ENCODE peak calls at places on chromosome 13, in four cellular contexts. T is stimulated activated CD8-positive, alpha-beta memory T cell treated with anti-CD3 and anti-CD28 coated beads, Interleukin-15, amount 100 ng/mL, for 4 hours; Q is AG04450; D is aorta. G is an unnamed sample.

GRCh38 chr13:73288596-73288995 is 229.8 kb downstream of the KLF5 start:
- DNase-seq in D (no peak), Q (no peak), T (no peak), G (no peak)

GRCh38 chr13:44141725-44142539 is 231.7 kb upstream of the SERP2 start:
- DNase-seq in T (peak; percentile 86), D (peak; percentile 99), Q (peak; percentile 86), G (peak; percentile 83)

GRCh38 chr13:98416408-98416807 is 160.5 kb downstream of the STK24 start:
- DNase-seq in Q (no peak), D (no peak), T (no peak), G (no peak)

GRCh38 chr13:48096670-48097069 is 1.8 kb upstream of the MED4 start:
- DNase-seq in D (no peak), Q (no peak), T (no peak), G (no peak)

GRCh38 chr13:51620165-51620983 is 36.1 kb downstream of the WDFY2 start:
- DNase-seq in Q (no peak), T (no peak), D (no peak), G (no peak)

GRCh38 chr13:40539954-40540706 is 126.3 kb downstream of the FOXO1 start:
- DNase-seq in D (no peak), T (no peak), Q (peak; percentile 24), G (peak; percentile 80)

GRCh38 chr13:75507027-75508001 is 25.3 kb upstream of the TBC1D4 start:
- DNase-seq in T (no peak), Q (no peak), D (no peak), G (no peak)

GRCh38 chr13:83117046-83117445 is 765.2 kb downstream of the SLITRK1 start:
- DNase-seq in T (no peak), D (no peak), Q (no peak), G (no peak)

GRCh38 chr13:79679334-79679733 is 198.4 kb downstream of the NDFIP2 start:
- DNase-seq in T (no peak), D (peak; percentile 73), Q (peak; percentile 26), G (peak; percentile 40)

GRCh38 chr13:31930490-31930889 is 101.1 kb upstream of the FRY start:
- DNase-seq in Q (no peak), D (no peak), T (no peak), G (no peak)

GRCh38 chr13:35874704-35875103 is 256.5 kb downstream of the DCLK1 start:
- DNase-seq in D (no peak), T (no peak), Q (no peak), G (no peak)

GRCh38 chr13:113022391-113023216 is 53.6 kb downstream of the MCF2L start:
- DNase-seq in T (no peak), Q (no peak), D (peak; percentile 30), G (no peak)

GRCh38 chr13:53068841-53069520 is 40.4 kb downstream of the OLFM4 start:
- DNase-seq in Q (no peak), T (no peak), D (no peak), G (no peak)

GRCh38 chr13:44730099-44730498 is 154.0 kb upstream of the TSC22D1 start:
- DNase-seq in T (no peak), D (no peak), Q (no peak), G (no peak)

GRCh38 chr13:109330941-109331340 is 455.4 kb downstream of the IRS2 start:
- DNase-seq in T (no peak), Q (no peak), D (no peak), G (no peak)

GRCh38 chr13:113545455-113545930 is 39.1 kb upstream of the TFDP1 start:
- DNase-seq in D (no peak), Q (no peak), T (no peak), G (no peak)

GRCh38 chr13:106530209-106530906 is 5.1 kb downstream of the EFNB2 start:
- DNase-seq in T (no peak), Q (no peak), D (no peak), G (no peak)

GRCh38 chr13:102236341-102236740 is 165.5 kb downstream of the FGF14 start:
- DNase-seq in Q (no peak), T (no peak), D (no peak), G (no peak)

GRCh38 chr13:57627663-57628062 is 3.9 kb upstream of the PCDH17 start:
- DNase-seq in Q (no peak), T (no peak), D (no peak), G (no peak)

GRCh38 chr13:27374650-27375049 is 49.8 kb upstream of the GTF3A start:
- DNase-seq in T (no peak), Q (peak; percentile 59), D (peak; percentile 73), G (peak; percentile 37)

GRCh38 chr13:48043789-48044503 is 6.4 kb downstream of the NUDT15 start:
- DNase-seq in Q (peak; percentile 10), T (no peak), D (no peak), G (no peak)

GRCh38 chr13:24539500-24540165 is 27.1 kb upstream of the PARP4 start:
- DNase-seq in Q (no peak), D (no peak), T (no peak), G (no peak)

GRCh38 chr13:51479199-51479523 is 26.3 kb upstream of the INTS6 start:
- DNase-seq in D (no peak), T (no peak), Q (no peak), G (no peak)

GRCh38 chr13:32476021-32476731 is 48.2 kb upstream of the N4BP2L1 start:
- DNase-seq in D (no peak), T (no peak), Q (no peak), G (no peak)